ENCODE peak calls at places on chromosomes 2 and 18, in eight cellular contexts. O is suprapubic skin, G is lower lobe of right lung, N is GM23248, D is brain microvascular endothelial cell, J is kidney epithelial cell, R is pancreas, K is esophagus squamous epithelium. L is an unnamed sample.

GRCh38 chr2:185291035-185291647 is 447.5 kb upstream of the FSIP2 start:
- DNase-seq in N (peak), D (peak), R (peak), J (peak), O (no peak), K (no peak), G (no peak), L (peak)

GRCh38 chr2:141947715-141948114 is 183.1 kb downstream of the LRP1B start:
- DNase-seq in D (no peak), O (no peak), R (no peak), K (no peak), N (no peak), G (no peak), J (no peak), L (no peak)

GRCh38 chr2:232483296-232483922 is 4.2 kb downstream of the ECEL1 start:
- DNase-seq in O (peak), N (no peak), J (no peak), R (peak), G (peak), D (no peak), K (no peak), L (peak)

GRCh38 chr2:195737531-195738162 is 80.6 kb downstream of the SLC39A10 start:
- DNase-seq in G (no peak), J (no peak), K (no peak), R (no peak), O (no peak), D (no peak), N (peak), L (no peak)

GRCh38 chr2:10541081-10541480 is 93.0 kb upstream of the ODC1 start:
- DNase-seq in G (no peak), R (no peak), N (peak), K (no peak), J (no peak), D (no peak), O (no peak), L (no peak)

GRCh38 chr2:208090420-208090819 is 33.9 kb downstream of the CRYGD start:
- DNase-seq in R (no peak), G (no peak), K (no peak), N (no peak), D (no peak), O (no peak), J (no peak), L (no peak)

GRCh38 chr2:26770986-26771586 is 7.0 kb downstream of the SLC35F6 start:
- DNase-seq in G (no peak), O (peak), D (peak), R (peak), J (no peak), N (peak), K (no peak), L (peak)

GRCh38 chr2:43220982-43221659 is 5.3 kb downstream of the ZFP36L2 start:
- DNase-seq in R (no peak), N (peak), O (peak), D (peak), J (no peak), G (peak), K (peak), L (no peak)

GRCh38 chr18:61589724-61590065 is 256.5 kb downstream of the CDH20 start:
- DNase-seq in D (peak), R (no peak), N (peak), J (no peak), O (no peak), G (no peak), K (no peak), L (no peak)

GRCh38 chr18:22347624-22348511 is 69.8 kb downstream of the CTAGE1 start:
- DNase-seq in G (no peak), J (no peak), D (peak), R (no peak), O (no peak), K (no peak), N (peak), L (no peak)

DNA sequence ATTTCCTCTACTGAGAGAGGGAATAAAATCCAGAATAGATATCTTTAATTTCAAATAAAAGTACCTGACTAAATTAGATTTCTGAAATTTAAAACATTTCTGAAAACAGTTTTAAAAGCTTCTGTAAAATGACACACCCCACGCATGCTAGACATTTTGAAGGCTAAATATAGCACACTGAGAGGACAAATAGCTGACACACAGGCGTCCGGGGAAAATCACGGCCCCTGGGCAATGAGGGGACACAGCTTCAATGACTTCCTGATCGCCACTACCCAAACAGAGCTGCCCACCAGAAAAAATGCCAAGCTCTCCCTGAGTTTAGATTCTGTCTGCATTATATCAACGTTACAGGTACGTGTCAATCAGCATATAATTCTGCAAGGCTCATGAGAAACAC is 10.9 kb downstream of the TBC1D8 start:
- DNase-seq in D (no peak), R (no peak), K (no peak), N (no peak), O (no peak), J (no peak), G (no peak), L (no peak)
- H3K4me3 ChIP-seq in D (no peak), R (no peak), K (no peak), N (no peak), O (no peak), J (no peak), G (no peak), L (no peak)

GRCh38 chr2:212033888-212034287 is 504.7 kb downstream of the ERBB4 start:
- DNase-seq in N (no peak), G (no peak), O (no peak), R (no peak), D (no peak), K (no peak), J (no peak), L (no peak)
- H3K4me3 ChIP-seq in N (no peak), G (no peak), O (no peak), R (no peak), D (no peak), K (no peak), J (no peak), L (no peak)

DNA sequence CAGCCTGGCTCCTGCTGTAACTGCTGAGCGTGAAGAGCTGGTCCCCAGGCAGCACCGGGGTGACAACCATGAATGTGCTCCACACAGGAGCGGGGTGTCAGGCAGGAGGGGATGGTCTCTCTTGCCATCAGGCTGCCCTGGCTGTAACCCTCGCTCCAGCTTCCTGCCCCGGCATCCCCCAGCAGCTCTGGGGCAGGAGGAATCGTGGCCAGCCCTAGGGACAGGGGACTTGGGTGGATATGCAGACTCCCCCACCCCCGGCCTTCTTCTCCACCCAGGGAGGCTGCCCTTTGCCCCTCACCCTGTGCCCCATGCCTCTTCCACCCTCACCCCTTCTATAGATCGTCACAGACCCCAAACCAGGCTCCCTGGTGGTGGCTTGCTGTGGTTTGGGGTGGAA is 69.4 kb upstream of the SMAD7 start:
- DNase-seq in G (no peak), R (peak), O (no peak), K (no peak), J (no peak), D (no peak), N (no peak), L (no peak)
- H3K4me3 ChIP-seq in G (no peak), R (no peak), O (no peak), K (no peak), J (no peak), D (no peak), N (no peak), L (no peak)

GRCh38 chr18:62647179-62647578 is 68.2 kb upstream of the PHLPP1 start:
- DNase-seq in D (no peak), N (no peak), K (no peak), G (no peak), O (no peak), R (no peak), J (no peak), L (no peak)

GRCh38 chr18:62655520-62656219 is 59.7 kb upstream of the PHLPP1 start:
- DNase-seq in D (no peak), R (no peak), O (no peak), G (no peak), J (no peak), K (no peak), N (no peak), L (no peak)

DNA sequence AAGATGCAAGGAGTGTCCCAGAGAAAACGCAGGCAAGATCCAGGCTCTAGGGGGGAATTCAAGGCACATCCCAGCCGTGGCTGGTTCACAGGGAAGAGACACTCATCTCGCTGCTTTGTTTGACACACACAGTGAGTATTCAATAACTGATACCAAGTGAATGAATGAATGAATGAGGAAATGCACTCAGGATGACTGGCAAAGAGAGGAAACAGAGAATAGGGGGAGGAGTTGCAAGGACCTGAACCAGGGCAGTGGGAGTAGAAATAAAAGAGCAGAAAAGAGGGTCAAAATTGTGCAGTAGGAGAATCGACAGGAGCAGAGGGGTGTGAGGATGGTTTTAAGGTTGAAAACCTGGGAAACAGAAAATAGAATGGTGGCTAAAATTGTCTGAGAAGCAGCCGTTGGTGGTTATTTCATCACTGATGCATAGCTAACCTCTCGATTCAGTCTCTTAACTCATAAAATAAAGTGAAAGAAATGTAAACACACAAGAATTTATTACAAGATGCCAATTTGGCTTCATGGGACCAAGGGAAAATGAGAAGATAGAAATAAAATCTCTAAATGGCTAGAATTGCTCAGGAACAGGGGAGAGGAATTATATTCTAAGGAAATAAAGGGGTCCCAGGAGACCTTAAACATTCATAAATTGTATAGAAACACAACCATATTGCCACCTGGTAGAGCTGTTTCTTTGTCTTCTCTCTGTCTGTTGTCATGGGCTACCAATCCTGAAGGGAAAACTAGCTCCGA is 63.9 kb upstream of the PHLPP1 start:
- DNase-seq in O (no peak), K (no peak), D (no peak), R (no peak), N (no peak), G (no peak), J (no peak), L (no peak)
- H3K4me3 ChIP-seq in O (no peak), K (no peak), D (no peak), R (no peak), N (no peak), G (no peak), J (no peak), L (no peak)

GRCh38 chr2:65298089-65298488 is 70.5 kb downstream of the ACTR2 start:
- DNase-seq in G (no peak), J (no peak), D (no peak), O (no peak), R (no peak), K (no peak), N (no peak), L (no peak)

GRCh38 chr2:65299246-65299645 is 71.6 kb downstream of the ACTR2 start:
- DNase-seq in N (peak), O (no peak), R (no peak), D (peak), K (no peak), G (no peak), J (no peak), L (no peak)

GRCh38 chr2:65300772-65301711 is 73.4 kb downstream of the ACTR2 start:
- DNase-seq in O (no peak), J (no peak), G (peak), N (peak), R (no peak), D (peak), K (no peak), L (no peak)

GRCh38 chr2:65297544-65297943 is 69.9 kb downstream of the ACTR2 start:
- DNase-seq in G (no peak), R (no peak), K (no peak), D (no peak), O (no peak), N (no peak), J (no peak), L (no peak)

DNA sequence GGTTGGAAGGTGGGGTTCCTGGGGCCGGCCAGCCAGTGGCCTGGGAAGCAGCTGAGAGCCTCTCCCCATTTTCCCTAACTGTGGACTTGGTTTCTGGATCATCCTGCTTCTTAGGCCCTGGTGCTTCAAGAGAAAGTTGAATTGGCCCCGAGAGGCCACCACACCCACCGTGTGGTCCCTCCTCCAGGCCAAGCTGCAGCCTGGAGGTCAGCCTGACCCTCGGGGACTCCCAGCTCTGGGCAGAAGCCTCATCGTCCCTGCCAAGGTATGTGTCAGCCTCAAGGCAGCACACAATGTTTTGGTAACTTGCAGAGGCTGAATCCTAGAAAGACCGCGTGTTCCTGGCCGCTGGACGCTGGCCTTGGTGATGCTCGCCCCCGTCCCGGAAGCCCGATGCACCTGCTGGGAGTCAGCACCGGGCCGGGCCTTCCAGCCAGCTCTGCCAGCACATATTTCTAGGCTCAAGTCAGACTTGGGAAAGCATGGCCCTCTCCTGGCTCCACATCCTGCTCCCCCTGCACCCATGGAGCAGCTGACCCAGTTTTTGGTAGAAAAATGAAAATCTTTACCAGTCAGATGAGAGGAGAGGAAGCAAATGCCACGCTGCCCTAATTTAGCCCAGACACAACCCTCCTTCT is 72.6 kb downstream of the ACTR2 start:
- DNase-seq in O (peak), N (peak), G (peak), J (no peak), K (no peak), R (peak), D (peak), L (peak)
- H3K4me3 ChIP-seq in O (no peak), N (peak), G (peak), J (no peak), K (no peak), R (no peak), D (no peak), L (no peak)

DNA sequence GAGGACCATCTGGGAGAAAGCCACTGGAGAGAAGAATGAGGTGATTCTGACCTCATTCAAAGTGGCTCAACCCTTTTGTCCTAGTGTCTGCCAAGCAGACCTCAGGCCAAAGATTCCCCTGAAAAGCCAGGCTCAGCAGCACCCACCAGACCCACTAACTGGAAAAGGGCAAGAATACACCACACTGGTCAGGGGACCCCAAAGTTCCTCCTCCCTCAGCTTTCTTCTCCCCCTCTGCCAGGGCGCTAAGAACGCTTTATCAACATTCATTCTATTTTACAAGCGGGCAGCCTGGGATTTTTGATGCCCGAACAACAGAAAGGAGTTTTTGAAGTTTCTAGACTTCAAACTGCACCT is 7.3 kb downstream of the PAX3 start:
- DNase-seq in G (no peak), K (no peak), O (no peak), D (no peak), N (no peak), R (no peak), J (no peak), L (no peak)
- H3K4me3 ChIP-seq in G (no peak), K (no peak), O (no peak), D (peak), N (no peak), R (no peak), J (no peak), L (no peak)

GRCh38 chr2:205684871-205685313 is 2.6 kb downstream of the NRP2 start:
- DNase-seq in R (peak), K (no peak), O (no peak), G (peak), D (no peak), J (no peak), N (no peak), L (no peak)

GRCh38 chr2:205686231-205687017 is 4.1 kb downstream of the NRP2 start:
- DNase-seq in D (no peak), G (no peak), J (no peak), R (no peak), K (no peak), N (peak), O (no peak), L (no peak)

GRCh38 chr2:205683991-205684390 is 1.7 kb downstream of the NRP2 start:
- DNase-seq in R (no peak), K (no peak), J (no peak), O (no peak), D (no peak), N (no peak), G (no peak), L (no peak)

GRCh38 chr2:205687018-205687956 is 5.0 kb downstream of the NRP2 start:
- DNase-seq in D (no peak), J (no peak), N (no peak), R (no peak), K (no peak), G (no peak), O (no peak), L (no peak)

DNA sequence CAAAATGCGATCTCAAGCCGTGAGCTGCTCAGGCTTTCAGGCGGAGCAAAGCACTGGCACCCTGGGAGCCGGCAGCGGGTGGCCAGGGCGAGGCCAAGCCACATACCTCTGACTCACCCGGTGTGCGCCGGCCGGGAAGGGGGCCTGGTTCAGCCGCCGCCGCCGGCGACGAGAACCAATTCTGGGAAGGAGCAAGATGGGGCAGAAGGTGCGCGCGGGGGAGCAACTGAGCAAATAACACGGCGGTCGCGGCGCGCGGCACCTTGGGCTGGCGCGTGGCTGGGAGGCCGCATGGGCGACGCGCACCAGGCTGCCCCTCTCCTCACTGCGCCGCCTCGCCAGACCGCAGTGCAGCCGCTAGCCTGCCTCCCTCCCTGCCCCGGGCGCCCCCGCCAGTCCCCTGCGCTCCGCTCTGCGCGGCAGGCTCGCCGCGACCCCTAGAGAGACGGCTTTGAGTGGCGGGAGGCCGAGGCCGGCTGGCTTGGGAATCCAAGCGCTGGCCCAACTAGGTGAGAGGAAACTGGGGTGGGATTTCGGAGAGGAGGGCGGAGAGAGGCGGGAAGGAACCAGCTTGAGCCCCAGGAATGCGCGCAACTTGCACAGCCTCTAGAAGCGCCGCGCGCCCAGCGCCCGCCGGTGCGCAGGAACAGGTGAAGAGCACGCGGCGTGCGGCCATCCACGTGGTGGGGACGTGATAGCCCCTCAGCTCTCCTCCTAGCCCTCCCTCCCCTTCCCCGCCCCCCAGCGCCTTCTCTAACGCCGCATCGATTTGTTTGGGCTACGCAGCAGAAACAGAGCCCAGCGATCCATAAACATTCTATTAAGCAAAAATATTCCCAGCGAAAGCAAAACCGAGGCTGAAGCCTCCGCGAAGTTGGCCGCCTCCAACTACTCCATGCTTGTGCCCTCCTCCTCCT is 3.3 kb downstream of the NRP2 start:
- DNase-seq in N (peak), K (no peak), D (no peak), O (no peak), G (peak), R (peak), J (no peak), L (no peak)
- H3K4me3 ChIP-seq in N (peak), K (peak), D (peak), O (peak), G (peak), R (peak), J (peak), L (peak)

DNA sequence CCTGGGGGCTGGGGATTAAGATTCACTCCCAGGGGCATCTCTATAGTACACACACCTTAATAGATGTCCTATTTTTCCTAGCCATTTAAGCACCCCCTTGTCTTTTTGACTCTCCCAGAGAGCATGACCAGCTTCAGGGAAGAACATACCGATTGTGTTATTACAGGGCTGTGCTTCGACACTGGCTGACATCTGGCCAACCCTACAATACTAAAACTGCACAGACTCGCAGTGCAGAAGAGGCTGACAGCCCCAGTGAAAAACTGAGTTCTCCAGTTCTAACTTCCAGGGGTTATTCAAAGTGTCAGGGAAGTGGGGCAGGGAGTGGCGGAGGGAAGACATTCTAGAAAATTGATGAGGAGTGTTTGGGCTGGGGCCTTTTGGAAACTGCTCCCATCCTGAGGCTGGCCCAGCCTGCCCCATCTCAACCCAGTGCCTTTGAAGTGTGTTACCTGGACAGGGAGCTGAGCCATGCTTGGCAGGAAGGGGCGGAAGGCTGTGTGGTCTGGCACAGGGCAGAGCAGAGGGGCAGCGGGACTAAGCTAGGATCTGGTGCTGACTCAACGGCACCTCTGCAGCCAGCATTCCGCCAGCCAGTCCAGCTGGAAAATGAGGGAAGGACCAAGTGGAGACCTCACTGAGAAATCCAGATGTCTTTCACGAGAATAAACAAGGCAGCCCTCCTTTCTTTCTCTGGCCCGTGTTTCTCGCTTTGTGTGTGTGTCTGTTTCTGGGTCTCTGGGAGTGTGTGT is 15.4 kb upstream of the IGFBP5 start:
- DNase-seq in R (no peak), D (no peak), J (no peak), G (no peak), N (peak), K (no peak), O (peak), L (peak)
- H3K4me3 ChIP-seq in R (no peak), D (no peak), J (no peak), G (no peak), N (peak), K (no peak), O (no peak), L (no peak)

L was measured in breast epithelium.